ENCODE peak calls at places on chromosomes 2 and 18, in four cellular contexts. One of them, this sample, is unnamed.

GRCh38 chr2:240438810-240439697 is 3.6 kb downstream of the GPC1 start:
- DNase-seq in K562: no peak
- DNase-seq in GM12878: no peak
- DNase-seq in H1: no peak
- DNase-seq in this sample: no peak

GRCh38 chr2:134425723-134426496 is 172.0 kb downstream of the MGAT5 start:
- DNase-seq in H1: no peak
- DNase-seq in K562: no peak
- DNase-seq in GM12878: no peak
- DNase-seq in this sample: no peak

GRCh38 chr2:232976176-232976575 is 36.9 kb downstream of the NGEF start:
- DNase-seq in GM12878: no peak
- DNase-seq in H1: no peak
- DNase-seq in K562: no peak
- DNase-seq in this sample: no peak

GRCh38 chr2:135600915-135601314 is 69.6 kb downstream of the R3HDM1 start:
- DNase-seq in GM12878: no peak
- DNase-seq in H1: no peak
- DNase-seq in K562: no peak
- DNase-seq in this sample: no peak

GRCh38 chr2:57888463-57888862 is 158.1 kb upstream of the VRK2 start:
- DNase-seq in GM12878: no peak
- DNase-seq in K562: no peak
- DNase-seq in H1: no peak
- DNase-seq in this sample: no peak

GRCh38 chr18:48949606-48950535 is 894 bp downstream of the SMAD7 start:
- DNase-seq in H1: no peak
- DNase-seq in GM12878: no peak
- DNase-seq in K562: no peak
- DNase-seq in this sample: no peak

GRCh38 chr2:25938345-25938744 is 44.0 kb downstream of the KIF3C start:
- DNase-seq in H1: no peak
- DNase-seq in GM12878: no peak
- DNase-seq in K562: no peak
- DNase-seq in this sample: no peak

GRCh38 chr2:136572335-136572734 is 193.0 kb upstream of the THSD7B start:
- DNase-seq in K562: no peak
- DNase-seq in H1: no peak
- DNase-seq in GM12878: no peak
- DNase-seq in this sample: no peak

GRCh38 chr2:185219981-185220380 is 518.6 kb upstream of the FSIP2 start:
- DNase-seq in H1: no peak
- DNase-seq in K562: no peak
- DNase-seq in GM12878: no peak
- DNase-seq in this sample: no peak

GRCh38 chr2:11430729-11431128 is 35.2 kb downstream of the E2F6 start:
- DNase-seq in GM12878: no peak
- DNase-seq in H1: no peak
- DNase-seq in K562: no peak
- DNase-seq in this sample: no peak

GRCh38 chr2:7899241-7899640 is 782.6 kb upstream of the ID2 start:
- DNase-seq in K562: no peak
- DNase-seq in H1: no peak
- DNase-seq in GM12878: no peak
- DNase-seq in this sample: no peak

GRCh38 chr18:486929-487328 is 13.6 kb downstream of the COLEC12 start:
- DNase-seq in GM12878: no peak
- DNase-seq in H1: no peak
- DNase-seq in K562: no peak
- DNase-seq in this sample: no peak

GRCh38 chr2:235793163-235793752 is 299.4 kb downstream of the AGAP1 start:
- DNase-seq in K562: no peak
- DNase-seq in H1: no peak
- DNase-seq in GM12878: no peak
- DNase-seq in this sample: no peak

GRCh38 chr2:100882645-100883613 is 63.0 kb downstream of the NPAS2 start:
- DNase-seq in H1: no peak
- DNase-seq in K562: no peak
- DNase-seq in GM12878: no peak
- DNase-seq in this sample: peak; percentile 51

GRCh38 chr2:128233790-128234395 is 84.8 kb downstream of the HS6ST1 start:
- DNase-seq in GM12878: no peak
- DNase-seq in H1: no peak
- DNase-seq in K562: no peak
- DNase-seq in this sample: no peak

GRCh38 chr2:236597629-236598028 is 28.0 kb downstream of the ACKR3 start:
- DNase-seq in H1: no peak
- DNase-seq in GM12878: no peak
- DNase-seq in K562: no peak
- DNase-seq in this sample: no peak

GRCh38 chr2:228615501-228615900 is 434.0 kb upstream of the SPHKAP start:
- DNase-seq in K562: no peak
- DNase-seq in GM12878: no peak
- DNase-seq in H1: no peak
- DNase-seq in this sample: no peak

GRCh38 chr2:417662-418061 is 129.8 kb upstream of the ALKAL2 start:
- DNase-seq in K562: no peak
- DNase-seq in H1: no peak
- DNase-seq in GM12878: no peak
- DNase-seq in this sample: no peak

GRCh38 chr18:73168171-73168570 is 300.4 kb upstream of the NETO1 start:
- DNase-seq in H1: no peak
- DNase-seq in K562: no peak
- DNase-seq in GM12878: no peak
- DNase-seq in this sample: no peak

GRCh38 chr2:180012523-180012922 is 5.4 kb upstream of the CWC22 start:
- DNase-seq in H1: no peak
- DNase-seq in K562: no peak
- DNase-seq in GM12878: no peak
- DNase-seq in this sample: no peak

GRCh38 chr2:68805025-68805424 is 66.2 kb downstream of the BMP10 start:
- DNase-seq in H1: no peak
- DNase-seq in K562: no peak
- DNase-seq in GM12878: no peak
- DNase-seq in this sample: no peak

GRCh38 chr2:68807821-68808266 is 63.4 kb downstream of the BMP10 start:
- DNase-seq in K562: no peak
- DNase-seq in H1: no peak
- DNase-seq in GM12878: no peak
- DNase-seq in this sample: no peak

GRCh38 chr2:68811364-68811763 is 59.8 kb downstream of the BMP10 start:
- DNase-seq in K562: no peak
- DNase-seq in H1: no peak
- DNase-seq in GM12878: no peak
- DNase-seq in this sample: no peak

GRCh38 chr2:68809324-68810240 is 61.6 kb downstream of the BMP10 start:
- DNase-seq in H1: no peak
- DNase-seq in K562: no peak
- DNase-seq in GM12878: no peak
- DNase-seq in this sample: no peak

GRCh38 chr2:68806511-68807109 is 64.6 kb downstream of the BMP10 start:
- DNase-seq in GM12878: no peak
- DNase-seq in H1: no peak
- DNase-seq in K562: no peak
- DNase-seq in this sample: no peak
- TF ChIP-seq ZNF274 in GM12878: no peak
- TF ChIP-seq ZNF274 in H1: no peak
- TF ChIP-seq ZNF274 in K562: no peak
- TF ChIP-seq ZNF274 in this sample: no peak

GRCh38 chr2:70140978-70141753 is 49.7 kb downstream of the C2orf42 start:
- DNase-seq in K562: peak; percentile 60
- DNase-seq in GM12878: peak; percentile 88
- DNase-seq in H1: peak; percentile 78
- DNase-seq in this sample: peak; percentile 94
- TF ChIP-seq POLR2A in K562: no peak
- TF ChIP-seq POLR2A in GM12878: peak; percentile 16
- TF ChIP-seq POLR2A in H1: peak; percentile 61
- TF ChIP-seq POLR2A in this sample: no peak

GRCh38 chr2:223051580-223052375 is at the start of gene KCNE4:
- DNase-seq in GM12878: no peak
- DNase-seq in K562: no peak
- DNase-seq in H1: no peak
- DNase-seq in this sample: no peak
- TF ChIP-seq ZNF274 in GM12878: no peak
- TF ChIP-seq ZNF274 in K562: no peak
- TF ChIP-seq ZNF274 in H1: no peak
- TF ChIP-seq ZNF274 in this sample: no peak

GRCh38 chr2:201071305-201072200 is at the start of the genes HYCC2 and NDUFB3:
- DNase-seq in K562: peak; percentile 98
- DNase-seq in H1: peak; percentile 85
- DNase-seq in GM12878: peak; percentile 95
- DNase-seq in this sample: peak; percentile 92
- TF ChIP-seq POLR2A in K562: peak; percentile 84
- TF ChIP-seq POLR2A in H1: peak; percentile 64
- TF ChIP-seq POLR2A in GM12878: peak; percentile 91
- TF ChIP-seq POLR2A in this sample: peak; percentile 77

GRCh38 chr18:75167759-75168211 is 41.2 kb downstream of the PTGR3 start:
- DNase-seq in H1: no peak
- DNase-seq in K562: no peak
- DNase-seq in GM12878: no peak
- DNase-seq in this sample: no peak

GRCh38 chr18:75164479-75164878 is 44.5 kb downstream of the PTGR3 start:
- DNase-seq in H1: no peak
- DNase-seq in K562: no peak
- DNase-seq in GM12878: no peak
- DNase-seq in this sample: no peak

GRCh38 chr18:75163736-75164135 is 45.2 kb downstream of the PTGR3 start:
- DNase-seq in GM12878: no peak
- DNase-seq in K562: no peak
- DNase-seq in H1: no peak
- DNase-seq in this sample: no peak

GRCh38 chr18:75167137-75167536 is 41.8 kb downstream of the PTGR3 start:
- DNase-seq in K562: no peak
- DNase-seq in H1: no peak
- DNase-seq in GM12878: no peak
- DNase-seq in this sample: no peak

GRCh38 chr18:75165926-75166325 is 43.0 kb downstream of the PTGR3 start:
- DNase-seq in GM12878: no peak
- DNase-seq in K562: no peak
- DNase-seq in H1: no peak
- DNase-seq in this sample: no peak
- TF ChIP-seq ZNF274 in GM12878: no peak
- TF ChIP-seq ZNF274 in K562: no peak
- TF ChIP-seq ZNF274 in H1: no peak
- TF ChIP-seq ZNF274 in this sample: no peak

DNA sequence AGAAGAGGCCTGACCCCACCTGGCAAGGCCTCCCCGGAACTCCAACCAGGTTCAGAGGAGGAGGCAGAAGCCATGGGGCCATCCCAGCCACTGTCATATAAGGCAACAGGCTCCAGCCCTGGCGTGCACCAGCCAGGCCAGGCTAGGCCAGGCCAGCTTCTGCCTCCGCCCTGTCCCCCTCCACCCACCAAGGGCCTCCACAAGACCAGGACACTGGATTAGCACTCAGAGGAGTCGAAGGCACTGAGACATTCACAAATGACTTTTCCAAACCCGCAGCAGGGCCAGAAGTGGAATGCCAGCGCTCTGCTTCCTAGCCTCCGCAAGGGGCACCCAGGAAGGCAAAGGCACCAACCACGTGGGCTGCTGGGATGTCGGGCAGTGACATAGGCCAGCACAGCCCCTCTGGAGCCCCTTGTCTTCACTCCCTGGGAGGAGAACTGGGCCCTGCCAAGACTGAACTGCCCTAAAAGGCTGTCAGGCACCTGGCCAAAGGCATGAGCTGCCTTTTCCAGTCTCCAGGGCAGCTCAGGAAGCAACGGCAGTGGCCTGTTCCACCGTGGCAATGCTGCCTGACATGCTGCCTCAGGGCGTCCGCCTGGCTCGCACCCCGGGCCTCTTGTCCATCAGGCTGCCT is 37.6 kb upstream of the SEMA4C start:
- DNase-seq in K562: no peak
- DNase-seq in GM12878: no peak
- DNase-seq in H1: no peak
- DNase-seq in this sample: no peak
- TF ChIP-seq POLR2A in K562: no peak
- TF ChIP-seq POLR2A in GM12878: no peak
- TF ChIP-seq POLR2A in H1: no peak
- TF ChIP-seq POLR2A in this sample: no peak

DNA sequence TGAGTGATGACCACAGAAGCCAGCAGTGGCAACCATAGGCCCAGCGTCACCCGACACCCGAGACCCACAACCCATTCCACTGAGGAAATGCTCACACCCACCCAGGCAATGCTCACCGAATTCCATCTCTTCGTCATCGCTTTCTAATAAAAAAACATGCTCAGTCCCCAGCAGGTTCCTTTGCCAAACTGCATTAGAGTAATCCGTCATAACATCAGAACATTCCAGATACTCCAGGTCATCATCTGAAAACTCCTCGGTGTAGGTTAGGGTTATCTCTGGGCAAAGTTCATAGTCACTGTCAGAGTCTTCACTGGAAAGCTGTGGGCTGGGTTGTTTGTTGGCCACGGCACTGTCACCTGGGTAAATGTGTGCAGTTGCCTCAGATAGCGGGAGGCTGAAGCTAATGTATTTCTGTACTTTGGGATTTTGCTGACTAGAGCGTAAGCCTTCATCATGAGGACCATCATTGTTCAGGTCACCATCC is 49.3 kb downstream of the ALPK2 start:
- DNase-seq in K562: no peak
- DNase-seq in H1: no peak
- DNase-seq in GM12878: no peak
- DNase-seq in this sample: no peak
- TF ChIP-seq ZNF274 in K562: no peak
- TF ChIP-seq ZNF274 in H1: no peak
- TF ChIP-seq ZNF274 in GM12878: no peak
- TF ChIP-seq ZNF274 in this sample: no peak

This sample was measured in HCT116.